ENCODE peak calls at places on chromosomes 11 and 22, in four cellular contexts. One of them, this sample, is unnamed.

GRCh38 chr11:109037856-109038780 is 373.2 kb downstream of the DDX10 start:
- DNase-seq in HCT116: no peak
- DNase-seq in H9: no peak
- DNase-seq in NCI-H1105 treated with DMSO at 0.1 percent for 48 hours: no peak
- DNase-seq in this sample: no peak

GRCh38 chr22:41181349-41182241 is 23.5 kb upstream of the L3MBTL2 start:
- DNase-seq in NCI-H1105 treated with DMSO at 0.1 percent for 48 hours: no peak
- DNase-seq in H9: peak; percentile 48
- DNase-seq in HCT116: no peak
- DNase-seq in this sample: no peak

GRCh38 chr11:45934580-45935318 is 12.3 kb downstream of the LARGE2 start:
- DNase-seq in NCI-H1105 treated with DMSO at 0.1 percent for 48 hours: no peak
- DNase-seq in HCT116: no peak
- DNase-seq in H9: no peak
- DNase-seq in this sample: peak; percentile 44

GRCh38 chr11:2298795-2299747 is 2.6 kb downstream of the C11orf21 start:
- DNase-seq in H9: peak; percentile 76
- DNase-seq in HCT116: no peak
- DNase-seq in NCI-H1105 treated with DMSO at 0.1 percent for 48 hours: peak; percentile 39
- DNase-seq in this sample: no peak

GRCh38 chr11:78402842-78403241 is 14.8 kb downstream of the GAB2 start:
- DNase-seq in HCT116: no peak
- DNase-seq in NCI-H1105 treated with DMSO at 0.1 percent for 48 hours: no peak
- DNase-seq in H9: no peak
- DNase-seq in this sample: no peak

GRCh38 chr11:112255075-112255739 is 5.5 kb downstream of the PLET1 start:
- DNase-seq in HCT116: no peak
- DNase-seq in NCI-H1105 treated with DMSO at 0.1 percent for 48 hours: no peak
- DNase-seq in H9: no peak
- DNase-seq in this sample: no peak

GRCh38 chr11:126102436-126102894 is 39.8 kb upstream of the CDON start:
- DNase-seq in H9: no peak
- DNase-seq in HCT116: no peak
- DNase-seq in NCI-H1105 treated with DMSO at 0.1 percent for 48 hours: peak; percentile 23
- DNase-seq in this sample: no peak

GRCh38 chr11:73493838-73494598 is 103.9 kb downstream of the FAM168A start:
- DNase-seq in HCT116: peak; percentile 90
- DNase-seq in NCI-H1105 treated with DMSO at 0.1 percent for 48 hours: no peak
- DNase-seq in H9: peak; percentile 73
- DNase-seq in this sample: no peak

GRCh38 chr11:126060651-126061220 is 1.9 kb downstream of the CDON start:
- DNase-seq in NCI-H1105 treated with DMSO at 0.1 percent for 48 hours: peak; percentile 30
- DNase-seq in HCT116: no peak
- DNase-seq in H9: no peak
- DNase-seq in this sample: no peak

GRCh38 chr11:31870609-31871309 is 59.6 kb upstream of the PAX6 start:
- DNase-seq in NCI-H1105 treated with DMSO at 0.1 percent for 48 hours: peak; percentile 66
- DNase-seq in HCT116: peak; percentile 48
- DNase-seq in H9: peak; percentile 92
- DNase-seq in this sample: peak; percentile 26

GRCh38 chr11:129620705-129621104 is 194.9 kb upstream of the TMEM45B start:
- DNase-seq in HCT116: no peak
- DNase-seq in NCI-H1105 treated with DMSO at 0.1 percent for 48 hours: peak; percentile 91
- DNase-seq in H9: no peak
- DNase-seq in this sample: no peak

GRCh38 chr11:84884836-84885235 is 742.3 kb downstream of the DLG2 start:
- DNase-seq in HCT116: no peak
- DNase-seq in H9: no peak
- DNase-seq in NCI-H1105 treated with DMSO at 0.1 percent for 48 hours: no peak
- DNase-seq in this sample: no peak

GRCh38 chr11:60301178-60301577 is 20.7 kb downstream of the MS4A4A start:
- DNase-seq in NCI-H1105 treated with DMSO at 0.1 percent for 48 hours: no peak
- DNase-seq in HCT116: no peak
- DNase-seq in H9: no peak
- DNase-seq in this sample: no peak

GRCh38 chr11:31863170-31863929 is 52.2 kb upstream of the PAX6 start:
- DNase-seq in NCI-H1105 treated with DMSO at 0.1 percent for 48 hours: no peak
- DNase-seq in H9: peak; percentile 54
- DNase-seq in HCT116: no peak
- DNase-seq in this sample: no peak

GRCh38 chr22:33883961-33884808 is 36.1 kb downstream of the LARGE1 start:
- DNase-seq in NCI-H1105 treated with DMSO at 0.1 percent for 48 hours: no peak
- DNase-seq in HCT116: no peak
- DNase-seq in H9: no peak
- DNase-seq in this sample: no peak

GRCh38 chr22:47377926-47378560 is 615.6 kb downstream of the TBC1D22A start:
- DNase-seq in NCI-H1105 treated with DMSO at 0.1 percent for 48 hours: no peak
- DNase-seq in HCT116: no peak
- DNase-seq in H9: no peak
- DNase-seq in this sample: no peak

This sample was measured in LNCaP clone FGC.